ENCODE peak calls at places on chromosome 14, in ten cellular contexts. One of them, this sample, is unnamed. For H3K4me1, the result is how much of the 10 kb centered on the place peaks cover.

GRCh38 chr14:105935384-105935783 is 409.0 kb downstream of the TMEM121 start:
- DNase-seq in adrenal gland: no peak
- DNase-seq in psoas muscle: no peak
- DNase-seq in tibial nerve: no peak
- DNase-seq in K562: no peak
- DNase-seq in fibroblast of lung: no peak
- DNase-seq in neural progenitor cell: no peak
- DNase-seq in GM23338: no peak
- DNase-seq in body of pancreas: no peak
- DNase-seq in ovary: no peak
- DNase-seq in this sample: no peak

GRCh38 chr14:68392393-68393085 is 400.3 kb downstream of the ZFP36L1 start:
- DNase-seq in K562: no peak
- DNase-seq in body of pancreas: peak
- DNase-seq in GM23338: no peak
- DNase-seq in psoas muscle: peak
- DNase-seq in ovary: peak
- DNase-seq in adrenal gland: peak
- DNase-seq in fibroblast of lung: no peak
- DNase-seq in tibial nerve: peak
- DNase-seq in neural progenitor cell: peak
- DNase-seq in this sample: peak

GRCh38 chr14:91607322-91608047 is 97.4 kb upstream of the PPP4R3A start:
- DNase-seq in neural progenitor cell: no peak
- DNase-seq in tibial nerve: no peak
- DNase-seq in adrenal gland: no peak
- DNase-seq in fibroblast of lung: no peak
- DNase-seq in psoas muscle: no peak
- DNase-seq in K562: peak
- DNase-seq in GM23338: peak
- DNase-seq in body of pancreas: no peak
- DNase-seq in ovary: no peak
- DNase-seq in this sample: no peak

GRCh38 chr14:65696801-65697200 is 284.3 kb downstream of the FUT8 start:
- DNase-seq in psoas muscle: no peak
- DNase-seq in K562: no peak
- DNase-seq in body of pancreas: no peak
- DNase-seq in adrenal gland: no peak
- DNase-seq in fibroblast of lung: peak
- DNase-seq in ovary: no peak
- DNase-seq in GM23338: no peak
- DNase-seq in tibial nerve: no peak
- DNase-seq in neural progenitor cell: no peak
- DNase-seq in this sample: no peak

GRCh38 chr14:71576472-71576871 is 355.8 kb upstream of the RGS6 start:
- DNase-seq in K562: no peak
- DNase-seq in adrenal gland: no peak
- DNase-seq in body of pancreas: no peak
- DNase-seq in fibroblast of lung: no peak
- DNase-seq in tibial nerve: no peak
- DNase-seq in GM23338: no peak
- DNase-seq in psoas muscle: no peak
- DNase-seq in neural progenitor cell: no peak
- DNase-seq in ovary: no peak
- DNase-seq in this sample: no peak

GRCh38 chr14:38718519-38718918 is 384.5 kb downstream of the SEC23A start:
- DNase-seq in adrenal gland: no peak
- DNase-seq in GM23338: no peak
- DNase-seq in K562: no peak
- DNase-seq in body of pancreas: no peak
- DNase-seq in tibial nerve: no peak
- DNase-seq in neural progenitor cell: no peak
- DNase-seq in psoas muscle: no peak
- DNase-seq in ovary: no peak
- DNase-seq in fibroblast of lung: no peak
- DNase-seq in this sample: no peak

GRCh38 chr14:96752156-96752555 is 45.0 kb upstream of the VRK1 start:
- DNase-seq in adrenal gland: no peak
- DNase-seq in tibial nerve: no peak
- DNase-seq in GM23338: no peak
- DNase-seq in K562: no peak
- DNase-seq in psoas muscle: no peak
- DNase-seq in ovary: no peak
- DNase-seq in fibroblast of lung: no peak
- DNase-seq in neural progenitor cell: no peak
- DNase-seq in body of pancreas: no peak
- DNase-seq in this sample: no peak

GRCh38 chr14:20278414-20278813 is 27.3 kb downstream of the TTC5 start:
- DNase-seq in psoas muscle: no peak
- DNase-seq in tibial nerve: peak
- DNase-seq in adrenal gland: no peak
- DNase-seq in ovary: no peak
- DNase-seq in fibroblast of lung: peak
- DNase-seq in body of pancreas: peak
- DNase-seq in GM23338: no peak
- DNase-seq in K562: peak
- DNase-seq in neural progenitor cell: no peak
- DNase-seq in this sample: no peak

GRCh38 chr14:20820063-20820904 is 17.6 kb upstream of the RNASE1 start:
- DNase-seq in psoas muscle: no peak
- DNase-seq in adrenal gland: no peak
- DNase-seq in body of pancreas: no peak
- DNase-seq in neural progenitor cell: peak
- DNase-seq in tibial nerve: no peak
- DNase-seq in GM23338: peak
- DNase-seq in fibroblast of lung: no peak
- DNase-seq in ovary: no peak
- DNase-seq in K562: peak
- DNase-seq in this sample: no peak

GRCh38 chr14:71524321-71524982 is 407.8 kb upstream of the RGS6 start:
- DNase-seq in K562: no peak
- DNase-seq in ovary: no peak
- DNase-seq in fibroblast of lung: no peak
- DNase-seq in adrenal gland: no peak
- DNase-seq in psoas muscle: no peak
- DNase-seq in body of pancreas: no peak
- DNase-seq in neural progenitor cell: no peak
- DNase-seq in tibial nerve: no peak
- DNase-seq in GM23338: no peak
- DNase-seq in this sample: no peak

GRCh38 chr14:58501214-58501816 is 73.8 kb downstream of the KIAA0586 start:
- DNase-seq in adrenal gland: peak
- DNase-seq in ovary: peak
- DNase-seq in body of pancreas: no peak
- DNase-seq in GM23338: peak
- DNase-seq in neural progenitor cell: peak
- DNase-seq in tibial nerve: no peak
- DNase-seq in K562: peak
- DNase-seq in psoas muscle: no peak
- DNase-seq in fibroblast of lung: peak
- DNase-seq in this sample: no peak

GRCh38 chr14:54211562-54212308 is 185.1 kb upstream of the CDKN3 start:
- DNase-seq in body of pancreas: no peak
- DNase-seq in ovary: no peak
- DNase-seq in K562: no peak
- DNase-seq in fibroblast of lung: peak
- DNase-seq in adrenal gland: no peak
- DNase-seq in tibial nerve: no peak
- DNase-seq in GM23338: no peak
- DNase-seq in psoas muscle: no peak
- DNase-seq in neural progenitor cell: no peak
- DNase-seq in this sample: no peak

GRCh38 chr14:87491816-87492215 is 501.2 kb downstream of the GALC start:
- DNase-seq in adrenal gland: no peak
- DNase-seq in ovary: no peak
- DNase-seq in body of pancreas: no peak
- DNase-seq in GM23338: peak
- DNase-seq in psoas muscle: no peak
- DNase-seq in K562: no peak
- DNase-seq in fibroblast of lung: no peak
- DNase-seq in neural progenitor cell: no peak
- DNase-seq in tibial nerve: no peak
- DNase-seq in this sample: no peak

GRCh38 chr14:55077155-55077554 is 25.7 kb downstream of the MAPK1IP1L start:
- DNase-seq in adrenal gland: no peak
- DNase-seq in tibial nerve: no peak
- DNase-seq in ovary: no peak
- DNase-seq in GM23338: peak
- DNase-seq in fibroblast of lung: peak
- DNase-seq in psoas muscle: no peak
- DNase-seq in body of pancreas: peak
- DNase-seq in neural progenitor cell: no peak
- DNase-seq in K562: no peak
- DNase-seq in this sample: no peak

GRCh38 chr14:77026930-77027537 is 1.5 kb downstream of the IRF2BPL start:
- DNase-seq in tibial nerve: no peak
- DNase-seq in body of pancreas: peak
- DNase-seq in neural progenitor cell: peak
- DNase-seq in psoas muscle: peak
- DNase-seq in adrenal gland: peak
- DNase-seq in ovary: peak
- DNase-seq in GM23338: peak
- DNase-seq in K562: peak
- DNase-seq in fibroblast of lung: peak
- DNase-seq in this sample: peak

GRCh38 chr14:66790101-66790500 is 282.2 kb downstream of the GPHN start:
- DNase-seq in fibroblast of lung: no peak
- DNase-seq in neural progenitor cell: no peak
- DNase-seq in body of pancreas: no peak
- DNase-seq in tibial nerve: no peak
- DNase-seq in psoas muscle: no peak
- DNase-seq in K562: no peak
- DNase-seq in GM23338: no peak
- DNase-seq in ovary: no peak
- DNase-seq in adrenal gland: no peak
- DNase-seq in this sample: no peak

GRCh38 chr14:81480741-81481140 is 52.9 kb downstream of the SEL1L start:
- DNase-seq in psoas muscle: no peak
- DNase-seq in GM23338: no peak
- DNase-seq in body of pancreas: no peak
- DNase-seq in ovary: no peak
- DNase-seq in neural progenitor cell: no peak
- DNase-seq in K562: no peak
- DNase-seq in adrenal gland: no peak
- DNase-seq in fibroblast of lung: no peak
- DNase-seq in tibial nerve: no peak
- DNase-seq in this sample: no peak

GRCh38 chr14:36177489-36177888 is 967 bp upstream of the PTCSC3 start:
- DNase-seq in GM23338: no peak
- DNase-seq in K562: no peak
- DNase-seq in fibroblast of lung: no peak
- DNase-seq in body of pancreas: no peak
- DNase-seq in psoas muscle: no peak
- DNase-seq in ovary: no peak
- DNase-seq in adrenal gland: no peak
- DNase-seq in neural progenitor cell: no peak
- DNase-seq in tibial nerve: no peak
- DNase-seq in this sample: no peak

GRCh38 chr14:64412237-64412636 is 24.1 kb downstream of the MTHFD1 start:
- DNase-seq in adrenal gland: no peak
- DNase-seq in fibroblast of lung: no peak
- DNase-seq in K562: no peak
- DNase-seq in body of pancreas: no peak
- DNase-seq in GM23338: no peak
- DNase-seq in neural progenitor cell: no peak
- DNase-seq in ovary: no peak
- DNase-seq in tibial nerve: no peak
- DNase-seq in psoas muscle: no peak
- DNase-seq in this sample: no peak
- H3K27ac ChIP-seq in adrenal gland: no peak
- H3K27ac ChIP-seq in fibroblast of lung: no peak
- H3K27ac ChIP-seq in K562: no peak
- H3K27ac ChIP-seq in body of pancreas: no peak
- H3K27ac ChIP-seq in GM23338: no peak
- H3K27ac ChIP-seq in neural progenitor cell: no peak
- H3K27ac ChIP-seq in ovary: no peak
- H3K27ac ChIP-seq in tibial nerve: no peak
- H3K27ac ChIP-seq in psoas muscle: no peak
- H3K27ac ChIP-seq in this sample: no peak

GRCh38 chr14:95685978-95686922 is at the start of gene TCL1B:
- DNase-seq in adrenal gland: no peak
- DNase-seq in psoas muscle: no peak
- DNase-seq in tibial nerve: no peak
- DNase-seq in K562: peak
- DNase-seq in GM23338: peak
- DNase-seq in ovary: no peak
- DNase-seq in body of pancreas: no peak
- DNase-seq in neural progenitor cell: peak
- DNase-seq in fibroblast of lung: no peak
- DNase-seq in this sample: no peak
- H3K4me3 ChIP-seq in adrenal gland: no peak
- H3K4me3 ChIP-seq in psoas muscle: no peak
- H3K4me3 ChIP-seq in tibial nerve: no peak
- H3K4me3 ChIP-seq in K562: no peak
- H3K4me3 ChIP-seq in GM23338: no peak
- H3K4me3 ChIP-seq in ovary: no peak
- H3K4me3 ChIP-seq in body of pancreas: no peak
- H3K4me3 ChIP-seq in neural progenitor cell: no peak
- H3K4me3 ChIP-seq in fibroblast of lung: no peak
- H3K4me3 ChIP-seq in this sample: no peak

DNA sequence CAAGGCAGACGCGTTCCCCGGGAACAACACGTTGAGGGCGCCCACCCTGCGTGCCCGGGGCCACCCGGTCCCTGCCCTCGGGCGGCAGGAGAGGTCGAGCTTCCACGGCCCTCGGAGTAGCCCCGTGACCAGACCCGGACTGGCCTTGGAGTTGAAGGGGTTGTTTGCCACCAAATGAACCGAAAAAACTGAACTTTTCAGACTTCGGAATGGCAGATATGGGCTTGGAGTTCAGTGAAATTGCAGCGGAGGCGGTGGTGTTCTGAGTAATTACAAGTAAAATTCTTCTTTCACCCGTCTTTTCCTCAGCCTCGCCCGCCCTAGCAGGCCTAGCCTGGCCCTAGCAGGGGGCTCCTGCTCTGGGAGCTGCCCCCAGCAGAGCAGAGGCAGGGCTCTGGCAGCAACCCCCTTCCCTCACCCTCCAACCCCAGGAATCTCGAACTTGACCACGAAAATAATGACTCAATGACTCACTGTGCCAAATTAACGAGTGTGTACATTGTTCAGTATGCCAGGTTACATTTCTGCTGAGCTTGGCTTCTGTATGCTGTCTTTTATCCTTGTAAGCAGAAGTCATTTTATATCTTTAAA is 1.1 kb downstream of the PAPLN start:
- DNase-seq in neural progenitor cell: peak
- DNase-seq in tibial nerve: no peak
- DNase-seq in body of pancreas: no peak
- DNase-seq in fibroblast of lung: peak
- DNase-seq in adrenal gland: no peak
- DNase-seq in GM23338: no peak
- DNase-seq in psoas muscle: no peak
- DNase-seq in K562: no peak
- DNase-seq in ovary: no peak
- DNase-seq in this sample: no peak
- H3K4me1 ChIP-seq in neural progenitor cell: half or more
- H3K4me1 ChIP-seq in tibial nerve: half or more
- H3K4me1 ChIP-seq in body of pancreas: under half
- H3K4me1 ChIP-seq in fibroblast of lung: under half
- H3K4me1 ChIP-seq in adrenal gland: under half
- H3K4me1 ChIP-seq in GM23338: half or more
- H3K4me1 ChIP-seq in psoas muscle: under half
- H3K4me1 ChIP-seq in K562: under half
- H3K4me1 ChIP-seq in ovary: under half
- H3K4me1 ChIP-seq in this sample: under half

GRCh38 chr14:92787554-92787953 is 6.6 kb upstream of the GOLGA5 start:
- DNase-seq in tibial nerve: no peak
- DNase-seq in ovary: no peak
- DNase-seq in adrenal gland: no peak
- DNase-seq in K562: no peak
- DNase-seq in body of pancreas: no peak
- DNase-seq in fibroblast of lung: no peak
- DNase-seq in neural progenitor cell: no peak
- DNase-seq in psoas muscle: no peak
- DNase-seq in GM23338: no peak
- DNase-seq in this sample: no peak
- H3K27ac ChIP-seq in tibial nerve: no peak
- H3K27ac ChIP-seq in ovary: no peak
- H3K27ac ChIP-seq in adrenal gland: no peak
- H3K27ac ChIP-seq in K562: no peak
- H3K27ac ChIP-seq in body of pancreas: no peak
- H3K27ac ChIP-seq in fibroblast of lung: no peak
- H3K27ac ChIP-seq in neural progenitor cell: no peak
- H3K27ac ChIP-seq in psoas muscle: no peak
- H3K27ac ChIP-seq in GM23338: no peak
- H3K27ac ChIP-seq in this sample: no peak

This sample was measured in uterus.